ENCODE peak calls at places on chromosomes 7 and 10, in six cellular contexts. H is GM23338, A is mammary epithelial cell, V is psoas muscle, Z is SK-N-SH, E is breast epithelium. B is an unnamed sample.

GRCh38 chr10:52455095-52455494 is 141.0 kb downstream of the DKK1 start:
- DNase-seq in H (no peak), A (peak), V (no peak), Z (no peak), E (no peak), B (no peak)

GRCh38 chr7:113936535-113936934 is 17.7 kb upstream of the PPP1R3A start:
- DNase-seq in H (no peak), A (no peak), V (no peak), Z (no peak), E (no peak), B (no peak)

GRCh38 chr7:66150471-66150870 is 35.8 kb downstream of the CRCP start:
- DNase-seq in H (no peak), A (no peak), V (peak), Z (peak), E (no peak), B (no peak)

GRCh38 chr10:125043824-125044658 is 102.1 kb downstream of the ZRANB1 start:
- DNase-seq in H (no peak), A (no peak), V (no peak), Z (no peak), E (no peak), B (no peak)

GRCh38 chr7:116736927-116737715 is 65.1 kb downstream of the MET start:
- DNase-seq in H (no peak), A (no peak), V (no peak), Z (no peak), E (no peak), B (no peak)

GRCh38 chr10:110843796-110844616 is 27.7 kb upstream of the PDCD4 start:
- DNase-seq in H (no peak), A (no peak), V (no peak), Z (no peak), E (no peak), B (no peak)

GRCh38 chr7:10644849-10645248 is 328.8 kb upstream of the PHF14 start:
- DNase-seq in H (no peak), A (no peak), V (no peak), Z (no peak), E (no peak), B (no peak)

GRCh38 chr7:20220824-20221547 is 3.8 kb upstream of the MACC1 start:
- DNase-seq in H (no peak), A (peak), V (no peak), Z (no peak), E (no peak), B (no peak)

GRCh38 chr10:102796407-102797176 is 40.6 kb downstream of the CYP17A1 start:
- DNase-seq in H (no peak), A (no peak), V (peak), Z (no peak), E (peak), B (no peak)

GRCh38 chr7:126574838-126575250 is 677.9 kb downstream of the GRM8 start:
- DNase-seq in H (peak), A (peak), V (no peak), Z (no peak), E (no peak), B (no peak)

GRCh38 chr10:114370199-114370598 is 34.1 kb downstream of the AFAP1L2 start:
- DNase-seq in H (no peak), A (no peak), V (no peak), Z (no peak), E (no peak), B (no peak)

GRCh38 chr7:14995774-14996173 is 93.2 kb upstream of the DGKB start:
- DNase-seq in H (no peak), A (no peak), V (no peak), Z (no peak), E (no peak), B (no peak)

GRCh38 chr7:36261019-36261754 is 108.1 kb downstream of the EEPD1 start:
- DNase-seq in H (no peak), A (no peak), V (no peak), Z (no peak), E (no peak), B (no peak)

GRCh38 chr7:68629-69028 is 123.7 kb upstream of the FAM20C start:
- DNase-seq in H (peak), A (no peak), V (no peak), Z (no peak), E (peak), B (no peak)

GRCh38 chr10:124659380-124659779 is 84.8 kb downstream of the FAM53B start:
- DNase-seq in H (no peak), A (no peak), V (no peak), Z (no peak), E (no peak), B (no peak)

GRCh38 chr7:107996072-107996824 is 6.7 kb downstream of the LAMB1 start:
- DNase-seq in H (no peak), A (no peak), V (no peak), Z (peak), E (no peak), B (no peak)

GRCh38 chr10:59176241-59177030 is at the start of gene PHYHIPL:
- DNase-seq in H (peak), A (peak), V (peak), Z (peak), E (no peak), B (no peak)

GRCh38 chr7:131753620-131754222 is 197.3 kb upstream of the PODXL start:
- DNase-seq in H (peak), A (no peak), V (no peak), Z (peak), E (no peak), B (no peak)

GRCh38 chr10:103598654-103599115 is 105.2 kb downstream of the NEURL1 start:
- DNase-seq in H (peak), A (peak), V (peak), Z (peak), E (no peak), B (no peak)

GRCh38 chr7:40733111-40733510 is 598.3 kb downstream of the SUGCT start:
- DNase-seq in H (no peak), A (no peak), V (no peak), Z (peak), E (no peak), B (no peak)

GRCh38 chr10:88028654-88029053 is 165.2 kb downstream of the PTEN start:
- DNase-seq in H (no peak), A (no peak), V (no peak), Z (peak), E (no peak), B (no peak)

GRCh38 chr7:98357751-98358161 is 43.1 kb downstream of the BAIAP2L1 start:
- DNase-seq in H (no peak), A (no peak), V (no peak), Z (no peak), E (no peak), B (no peak)

GRCh38 chr10:20890491-20891337 is 6.4 kb downstream of the NEBL start:
- DNase-seq in H (peak), A (peak), V (no peak), Z (no peak), E (no peak), B (no peak)

GRCh38 chr10:97805096-97805879 is 33.5 kb upstream of the SFRP5 start:
- DNase-seq in H (peak), A (no peak), V (no peak), Z (no peak), E (no peak), B (no peak)

GRCh38 chr10:42960491-42961155 is 116.2 kb upstream of the RET start:
- DNase-seq in H (peak), A (peak), V (no peak), Z (no peak), E (peak), B (no peak)

GRCh38 chr7:54989826-54990225 is 29.0 kb upstream of the EGFR start:
- DNase-seq in H (no peak), A (no peak), V (no peak), Z (no peak), E (no peak), B (no peak)

GRCh38 chr7:71630521-71630920 is 498.6 kb downstream of the GALNT17 start:
- DNase-seq in H (no peak), A (no peak), V (no peak), Z (no peak), E (no peak), B (no peak)

GRCh38 chr10:26730548-26730947 is 33.0 kb downstream of the PDSS1 start:
- DNase-seq in H (no peak), A (no peak), V (no peak), Z (no peak), E (no peak), B (no peak)

GRCh38 chr10:80471009-80471408 is 16.9 kb downstream of the TSPAN14 start:
- DNase-seq in H (no peak), A (peak), V (no peak), Z (no peak), E (no peak), B (no peak)

GRCh38 chr7:142338633-142339501 is 81.0 kb upstream of the PRSS58 start:
- DNase-seq in H (peak), A (no peak), V (no peak), Z (no peak), E (no peak), B (no peak)

GRCh38 chr10:118729641-118730258 is 25.0 kb downstream of the CACUL1 start:
- DNase-seq in H (no peak), A (no peak), V (no peak), Z (no peak), E (no peak), B (no peak)

DNA sequence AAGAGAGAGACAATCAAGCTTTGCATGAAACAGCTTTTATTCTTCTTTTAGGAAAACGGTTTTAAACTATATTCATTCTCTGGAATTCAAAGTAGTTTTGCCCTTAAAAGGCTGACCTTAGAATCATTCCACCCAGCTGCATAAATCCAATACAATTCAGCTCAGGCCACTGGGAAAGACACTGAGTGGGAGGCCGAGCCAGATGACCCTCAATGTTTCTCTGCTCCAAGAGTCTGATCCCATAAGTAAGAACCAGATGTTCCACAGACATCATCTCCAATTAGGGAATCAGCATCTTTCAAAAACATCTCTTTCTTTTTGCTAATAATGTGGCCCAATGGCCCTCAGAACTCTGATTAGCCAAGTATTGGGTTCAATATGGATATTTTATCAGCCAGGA is 26.1 kb downstream of the CREB3L2 start:
- DNase-seq in H (no peak), A (no peak), V (no peak), Z (no peak), E (no peak), B (no peak)
- H3K4me3 ChIP-seq in H (no peak), A (no peak), V (no peak), Z (no peak), E (no peak), B (no peak)

GRCh38 chr7:73971315-73971700 is 56.7 kb upstream of the ELN start:
- DNase-seq in H (no peak), A (no peak), V (no peak), Z (no peak), E (no peak), B (no peak)

GRCh38 chr7:73970801-73971229 is 57.2 kb upstream of the ELN start:
- DNase-seq in H (no peak), A (no peak), V (no peak), Z (peak), E (no peak), B (no peak)

GRCh38 chr7:73973091-73973490 is 54.9 kb upstream of the ELN start:
- DNase-seq in H (no peak), A (no peak), V (no peak), Z (no peak), E (no peak), B (no peak)

GRCh38 chr7:73972614-73973013 is 55.4 kb upstream of the ELN start:
- DNase-seq in H (no peak), A (no peak), V (no peak), Z (no peak), E (no peak), B (no peak)

DNA sequence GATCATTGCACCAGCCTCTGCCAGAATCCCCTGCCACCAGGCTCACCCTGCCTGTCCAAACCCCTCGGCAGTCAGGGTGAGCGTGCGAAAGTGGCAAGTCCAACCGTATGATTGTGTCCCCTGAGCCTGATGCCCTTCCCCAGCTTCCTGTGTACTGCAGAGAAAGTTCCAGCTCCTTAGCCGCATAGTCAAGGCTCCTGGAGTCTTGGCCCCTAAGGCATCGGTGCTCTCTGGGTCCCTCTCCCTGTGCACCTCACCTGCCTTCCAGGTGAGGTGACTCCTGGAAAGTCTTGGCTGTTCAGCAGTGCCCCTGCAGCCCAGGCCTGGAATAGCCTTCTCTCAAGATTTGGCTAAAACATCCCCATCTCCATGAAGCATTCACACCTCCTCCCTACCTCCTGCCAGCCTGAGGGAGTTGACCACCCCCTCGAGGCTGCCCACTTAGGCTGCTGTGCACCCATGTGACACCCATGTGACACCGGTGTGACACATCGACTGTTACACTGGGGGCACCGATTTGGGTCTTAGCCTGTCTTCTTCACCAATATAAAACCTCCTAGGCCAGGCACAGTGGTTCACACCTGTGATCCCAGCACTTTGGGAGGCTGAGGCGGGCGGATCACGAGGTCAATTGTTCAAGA is 56.2 kb upstream of the ELN start:
- DNase-seq in H (peak), A (peak), V (no peak), Z (peak), E (no peak), B (no peak)
- TF ChIP-seq CTCF in H (peak), A (peak), V (no peak), Z (no peak), E (no peak), B (peak)

GRCh38 chr10:16944081-16944922 is 127.1 kb upstream of the RSU1 start:
- DNase-seq in H (no peak), A (no peak), V (no peak), Z (peak), E (no peak), B (no peak)
- H3K4me3 ChIP-seq in H (no peak), A (no peak), V (no peak), Z (no peak), E (no peak), B (no peak)

GRCh38 chr10:29417324-29417723 is 128.5 kb downstream of the LYZL1 start:
- DNase-seq in H (no peak), A (no peak), V (no peak), Z (no peak), E (no peak), B (no peak)
- TF ChIP-seq CTCF in H (no peak), A (no peak), V (no peak), Z (no peak), E (no peak), B (no peak)

DNA sequence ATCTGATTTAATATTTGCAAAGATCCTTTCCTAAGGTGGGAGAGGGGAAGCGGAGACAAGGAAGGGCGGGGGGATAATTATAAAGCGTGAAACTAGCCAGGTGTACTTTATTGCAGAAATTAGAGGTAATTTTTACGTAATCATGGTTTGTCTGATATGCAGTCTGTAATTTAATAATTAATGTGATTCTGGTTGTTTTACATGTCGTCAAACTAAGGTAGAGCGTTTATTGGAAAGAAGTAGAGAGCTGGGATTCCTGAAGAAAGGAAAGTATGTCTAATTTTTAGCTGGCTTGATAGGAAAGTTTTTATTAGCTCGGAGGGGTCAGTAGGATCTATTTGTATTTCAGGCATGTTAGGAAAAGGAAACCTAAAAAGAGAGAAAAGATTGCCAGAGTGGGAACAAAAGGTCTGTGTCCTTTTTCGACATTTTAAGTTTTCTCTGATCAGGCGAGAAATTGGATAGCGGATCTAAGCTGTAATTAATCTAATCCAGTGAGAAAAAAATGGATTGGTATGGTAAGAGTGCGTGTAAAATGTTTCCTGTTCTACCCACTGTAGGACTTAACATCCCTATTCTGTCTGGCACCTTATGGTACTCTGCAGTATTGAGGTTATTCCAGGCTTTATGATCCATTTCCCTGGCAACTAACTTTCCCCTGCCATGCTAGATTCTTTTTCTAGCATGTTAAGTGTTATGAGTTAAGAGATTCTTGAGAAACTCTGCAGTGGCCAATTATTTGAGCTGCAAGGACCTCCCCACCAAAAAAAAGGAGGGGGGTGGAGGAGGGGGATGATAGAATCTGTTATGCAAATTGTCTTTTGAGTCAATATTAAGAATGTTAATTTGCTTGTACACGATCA is 1.4 kb downstream of the CELF2 start:
- DNase-seq in H (no peak), A (no peak), V (no peak), Z (no peak), E (no peak), B (no peak)
- H3K4me3 ChIP-seq in H (peak), A (no peak), V (peak), Z (no peak), E (peak), B (peak)

GRCh38 chr10:77926566-77927342 is at the start of gene DLG5:
- DNase-seq in H (peak), A (peak), V (peak), Z (peak), E (peak), B (no peak)
- TF ChIP-seq CTCF in H (no peak), A (no peak), V (no peak), Z (no peak), E (no peak), B (no peak)

GRCh38 chr7:3042861-3043489 is 692 bp downstream of the CARD11 start:
- DNase-seq in H (peak), A (no peak), V (no peak), Z (no peak), E (peak), B (peak)
- H3K4me3 ChIP-seq in H (peak), A (peak), V (no peak), Z (no peak), E (peak), B (peak)

GRCh38 chr7:56079450-56080185 is 13.1 kb downstream of the PHKG1 start:
- DNase-seq in H (peak), A (no peak), V (peak), Z (peak), E (peak), B (no peak)
- TF ChIP-seq CTCF in H (peak), A (peak), V (peak), Z (peak), E (peak), B (peak)

GRCh38 chr7:158127241-158127640 is 460.4 kb downstream of the PTPRN2 start:
- DNase-seq in H (no peak), A (no peak), V (no peak), Z (no peak), E (no peak), B (no peak)
- H3K4me3 ChIP-seq in H (no peak), A (no peak), V (no peak), Z (no peak), E (no peak), B (no peak)

DNA sequence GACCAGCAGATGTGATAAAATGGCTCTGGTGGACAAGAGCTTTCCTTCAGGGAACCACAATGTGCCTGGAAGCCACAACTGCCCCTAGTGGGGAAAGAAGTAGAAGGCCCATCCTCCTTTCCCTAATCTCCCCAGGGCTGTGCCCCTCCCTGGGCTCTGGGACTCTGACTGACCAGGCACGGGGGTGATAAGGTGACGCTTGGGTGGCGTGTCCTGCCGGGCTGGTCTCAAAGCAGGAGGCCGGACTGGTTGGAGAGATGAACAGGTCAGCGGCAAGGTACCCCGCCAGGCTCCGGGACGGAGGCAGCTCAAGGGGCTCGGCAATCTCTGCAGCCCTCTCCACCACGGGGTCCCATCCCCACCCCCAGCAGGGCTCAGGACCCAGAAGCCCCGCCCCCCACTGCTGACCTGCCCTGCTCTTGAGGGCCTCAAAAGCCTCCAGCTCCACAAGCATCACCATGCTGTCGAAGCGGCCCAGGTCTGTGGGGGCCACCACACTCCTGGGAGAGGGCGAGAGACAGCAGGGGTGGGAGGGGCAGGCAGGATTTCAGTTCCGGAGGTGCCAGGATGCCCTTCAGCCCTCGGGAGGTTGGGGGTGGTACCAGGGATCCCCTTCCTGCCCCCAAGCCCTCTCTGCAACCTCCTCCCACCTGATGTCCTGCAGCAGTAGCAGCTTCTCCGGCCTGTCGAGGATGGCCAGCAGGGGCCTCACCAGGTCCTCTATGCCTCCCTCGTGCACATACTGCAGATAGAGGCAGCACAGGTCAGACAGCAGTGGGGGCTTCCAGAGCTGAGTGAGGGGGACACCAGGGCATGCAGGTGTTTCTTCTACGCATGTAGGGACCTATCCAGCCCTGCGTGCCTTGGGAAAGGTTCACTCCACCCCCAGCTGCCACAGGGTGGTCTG is 12.2 kb downstream of the LZTS2 start:
- DNase-seq in H (peak), A (no peak), V (no peak), Z (peak), E (no peak), B (no peak)
- TF ChIP-seq CTCF in H (peak), A (peak), V (no peak), Z (peak), E (no peak), B (no peak)

B was measured in esophagus squamous epithelium.